ENCODE peak calls at places on chromosome 11, in six cellular contexts. P, J, A, I, H and F are unnamed samples.

GRCh38 chr11:91407842-91408241 is 816.8 kb upstream of the FAT3 start:
- DNase-seq in P (no peak), J (no peak), A (no peak), I (no peak), H (no peak), F (no peak)

GRCh38 chr11:2305862-2306823 is 4.3 kb downstream of the TSPAN32 start:
- DNase-seq in P (no peak), J (peak), A (no peak), I (peak), H (peak), F (peak)

GRCh38 chr11:105100206-105100605 is 39.4 kb downstream of the CARD18 start:
- DNase-seq in P (no peak), J (no peak), A (no peak), I (peak), H (no peak), F (no peak)

GRCh38 chr11:103936059-103936458 is 100.4 kb upstream of the DDI1 start:
- DNase-seq in P (no peak), J (no peak), A (no peak), I (no peak), H (no peak), F (no peak)

GRCh38 chr11:69001301-69002081 is 11.6 kb downstream of the MRGPRF start:
- DNase-seq in P (no peak), J (no peak), A (no peak), I (peak), H (no peak), F (no peak)

GRCh38 chr11:371051-371450 is 1.8 kb downstream of the B4GALNT4 start:
- DNase-seq in P (no peak), J (no peak), A (no peak), I (no peak), H (no peak), F (no peak)

GRCh38 chr11:3126207-3126865 is 38.8 kb downstream of the OSBPL5 start:
- DNase-seq in P (no peak), J (no peak), A (no peak), I (peak), H (no peak), F (no peak)

GRCh38 chr11:56855217-56855616 is 106.7 kb upstream of the OR9G4 start:
- DNase-seq in P (no peak), J (no peak), A (no peak), I (no peak), H (no peak), F (no peak)

GRCh38 chr11:36485296-36485870 is 24.7 kb downstream of the TRAF6 start:
- DNase-seq in P (no peak), J (no peak), A (no peak), I (no peak), H (no peak), F (no peak)

GRCh38 chr11:32143378-32143777 is 52.5 kb downstream of the RCN1 start:
- DNase-seq in P (no peak), J (no peak), A (no peak), I (no peak), H (no peak), F (no peak)

GRCh38 chr11:10117709-10118341 is 176.2 kb downstream of the SBF2 start:
- DNase-seq in P (no peak), J (no peak), A (no peak), I (no peak), H (peak), F (peak)

GRCh38 chr11:12680246-12680939 is 6.2 kb downstream of the TEAD1 start:
- DNase-seq in P (peak), J (no peak), A (peak), I (peak), H (peak), F (peak)

GRCh38 chr11:60762851-60763691 is 6.4 kb downstream of the MS4A15 start:
- DNase-seq in P (no peak), J (no peak), A (peak), I (no peak), H (no peak), F (no peak)

GRCh38 chr11:36009469-36009868 is 65.6 kb downstream of the LDLRAD3 start:
- DNase-seq in P (no peak), J (no peak), A (no peak), I (no peak), H (peak), F (peak)

GRCh38 chr11:134712228-134713145 is 300.4 kb upstream of the B3GAT1 start:
- DNase-seq in P (no peak), J (no peak), A (peak), I (no peak), H (no peak), F (no peak)

GRCh38 chr11:19511413-19512183 is 201.0 kb upstream of the NAV2 start:
- DNase-seq in P (peak), J (no peak), A (peak), I (no peak), H (peak), F (peak)

GRCh38 chr11:2325719-2326118 is 23.9 kb downstream of the TSPAN32 start:
- DNase-seq in P (no peak), J (no peak), A (no peak), I (no peak), H (no peak), F (no peak)

GRCh38 chr11:103832762-103833161 is 203.7 kb upstream of the DDI1 start:
- DNase-seq in P (no peak), J (no peak), A (no peak), I (no peak), H (no peak), F (no peak)

GRCh38 chr11:68002943-68003845 is 703 bp downstream of the UNC93B1 start:
- DNase-seq in P (no peak), J (peak), A (peak), I (peak), H (no peak), F (no peak)

GRCh38 chr11:73982595-73982989 is at the start of gene UCP2:
- DNase-seq in P (peak), J (peak), A (peak), I (peak), H (peak), F (peak)

GRCh38 chr11:33698921-33699320 is 1.7 kb downstream of the C11orf91 start:
- DNase-seq in P (no peak), J (no peak), A (no peak), I (no peak), H (no peak), F (no peak)

GRCh38 chr11:128686745-128687177 is 7.1 kb upstream of the FLI1 start:
- DNase-seq in P (no peak), J (peak), A (peak), I (peak), H (no peak), F (no peak)

GRCh38 chr11:86577663-86578636 is 94.5 kb downstream of the ME3 start:
- DNase-seq in P (no peak), J (no peak), A (no peak), I (no peak), H (peak), F (peak)

GRCh38 chr11:67503119-67504022 is 1.8 kb downstream of the PITPNM1 start:
- DNase-seq in P (no peak), J (no peak), A (no peak), I (no peak), H (no peak), F (no peak)

GRCh38 chr11:120210651-120211521 is at the start of gene OAF:
- DNase-seq in P (no peak), J (peak), A (no peak), I (peak), H (peak), F (peak)

GRCh38 chr11:24516658-24517057 is 19.8 kb downstream of the LUZP2 start:
- DNase-seq in P (no peak), J (no peak), A (no peak), I (no peak), H (no peak), F (no peak)

GRCh38 chr11:32204751-32205150 is 113.9 kb downstream of the RCN1 start:
- DNase-seq in P (no peak), J (no peak), A (no peak), I (no peak), H (no peak), F (no peak)

GRCh38 chr11:44627911-44628729 is 62.7 kb downstream of the CD82 start:
- DNase-seq in P (peak), J (no peak), A (peak), I (peak), H (peak), F (no peak)

GRCh38 chr11:83694191-83694905 is 408.2 kb upstream of the CCDC90B start:
- DNase-seq in P (no peak), J (no peak), A (no peak), I (no peak), H (no peak), F (peak)

GRCh38 chr11:69320756-69321741 is 27.1 kb downstream of the MYEOV start:
- DNase-seq in P (no peak), J (no peak), A (no peak), I (no peak), H (no peak), F (no peak)

GRCh38 chr11:83326326-83326725 is 40.2 kb upstream of the CCDC90B start:
- DNase-seq in P (no peak), J (no peak), A (no peak), I (no peak), H (no peak), F (no peak)